ENCODE peak calls at places on chromosomes 16 and 17, in five cellular contexts. R is AG04450, H is H9, F is hepatic stellate cell, K is T-helper 17 cell. U is an unnamed sample.

GRCh38 chr16:74035816-74036215 is 260.8 kb upstream of the PSMD7 start:
- DNase-seq in R (no peak), H (no peak), F (peak), K (no peak), U (no peak)

GRCh38 chr17:51029568-51030463 is 90.9 kb downstream of the SPAG9 start:
- DNase-seq in R (no peak), H (no peak), F (peak), K (no peak), U (no peak)

GRCh38 chr16:48361540-48361939 is 23.7 kb downstream of the SIAH1 start:
- DNase-seq in R (no peak), H (no peak), F (no peak), K (no peak), U (no peak)

GRCh38 chr17:82775033-82775823 is 23.4 kb downstream of the TBCD start:
- DNase-seq in R (no peak), H (peak), F (peak), K (no peak), U (peak)

GRCh38 chr17:47400333-47400732 is 76.6 kb downstream of the EFCAB13 start:
- DNase-seq in R (no peak), H (no peak), F (no peak), K (no peak), U (no peak)

GRCh38 chr16:79195948-79196347 is 404.6 kb downstream of the MAF start:
- DNase-seq in R (no peak), H (no peak), F (no peak), K (no peak), U (no peak)

GRCh38 chr16:383326-384020 is 1.7 kb upstream of the PGAP6 start:
- DNase-seq in R (no peak), H (peak), F (no peak), K (peak), U (no peak)

GRCh38 chr16:9046667-9047055 is 44.8 kb upstream of the HAPSTR1 start:
- DNase-seq in R (no peak), H (no peak), F (no peak), K (no peak), U (no peak)

GRCh38 chr16:85613609-85614337 is 651 bp downstream of the GSE1 start:
- DNase-seq in R (no peak), H (peak), F (no peak), K (no peak), U (peak)

GRCh38 chr17:83116311-83116771 is 36.9 kb downstream of the METRNL start:
- DNase-seq in R (no peak), H (no peak), F (no peak), K (no peak), U (peak)

GRCh38 chr17:48562934-48563333 is 15.2 kb downstream of the HOXB4 start:
- DNase-seq in R (no peak), H (no peak), F (no peak), K (no peak), U (no peak)

GRCh38 chr16:9929313-9929712 is 252.9 kb downstream of the GRIN2A start:
- DNase-seq in R (no peak), H (no peak), F (no peak), K (no peak), U (no peak)

GRCh38 chr16:69166221-69166833 is 20.6 kb upstream of the SNTB2 start:
- DNase-seq in R (peak), H (no peak), F (peak), K (no peak), U (no peak)

GRCh38 chr17:61837175-61838051 is 25.9 kb downstream of the BRIP1 start:
- DNase-seq in R (peak), H (no peak), F (peak), K (peak), U (peak)

GRCh38 chr16:11296706-11297491 is 15.8 kb upstream of the PRM1 start:
- DNase-seq in R (no peak), H (no peak), F (no peak), K (no peak), U (no peak)

GRCh38 chr16:30570621-30571443 is 682 bp downstream of the ZNF688 start:
- DNase-seq in R (no peak), H (peak), F (peak), K (no peak), U (peak)

GRCh38 chr17:53516643-53517042 is 306.1 kb upstream of the KIF2B start:
- DNase-seq in R (no peak), H (no peak), F (no peak), K (no peak), U (no peak)

GRCh38 chr16:27401768-27402568 is at the start of gene IL21R:
- DNase-seq in R (no peak), H (no peak), F (peak), K (peak), U (peak)

GRCh38 chr17:39621523-39622379 is 5.0 kb upstream of the PPP1R1B start:
- DNase-seq in R (peak), H (peak), F (peak), K (peak), U (peak)

GRCh38 chr16:3346041-3346440 is 9.6 kb upstream of the OR2C1 start:
- DNase-seq in R (no peak), H (no peak), F (no peak), K (no peak), U (no peak)

GRCh38 chr17:81253358-81254131 is 14.4 kb downstream of the NDUFAF8 start:
- DNase-seq in R (no peak), H (no peak), F (peak), K (peak), U (no peak)

GRCh38 chr17:49825645-49826044 is 22.2 kb downstream of the TAC4 start:
- DNase-seq in R (no peak), H (no peak), F (no peak), K (no peak), U (no peak)

GRCh38 chr17:29717817-29718216 is 95.1 kb upstream of the CORO6 start:
- DNase-seq in R (no peak), H (no peak), F (no peak), K (no peak), U (no peak)

GRCh38 chr17:63988741-63989621 is 9.2 kb upstream of the PRR29 start:
- DNase-seq in R (no peak), H (peak), F (peak), K (no peak), U (no peak)

GRCh38 chr17:59413014-59413725 is 81.7 kb downstream of the YPEL2 start:
- DNase-seq in R (no peak), H (no peak), F (no peak), K (no peak), U (no peak)

GRCh38 chr17:65774787-65775186 is 213.3 kb upstream of the AXIN2 start:
- DNase-seq in R (no peak), H (no peak), F (no peak), K (no peak), U (peak)

GRCh38 chr16:70565053-70565452 is 41.4 kb downstream of the SF3B3 start:
- DNase-seq in R (no peak), H (no peak), F (no peak), K (no peak), U (no peak)

GRCh38 chr17:81473019-81473418 is 39.6 kb downstream of the ACTG1 start:
- DNase-seq in R (no peak), H (no peak), F (no peak), K (no peak), U (no peak)

GRCh38 chr16:49012961-49013726 is 268.5 kb downstream of the CBLN1 start:
- DNase-seq in R (no peak), H (no peak), F (no peak), K (no peak), U (peak)

GRCh38 chr17:71975998-71976649 is 144.7 kb upstream of the SOX9 start:
- DNase-seq in R (peak), H (peak), F (peak), K (no peak), U (peak)